ENCODE peak calls at places on chromosomes 11 and 22, in six cellular contexts. I is IMR-90, U is Peyer's patch, N is lower lobe of right lung, M is ovary, Q is cardiac muscle cell. L is an unnamed sample.

GRCh38 chr11:71311928-71312510 is 59.6 kb upstream of the SHANK2 start:
- DNase-seq in I (no peak), M (no peak), N (no peak), U (no peak), Q (no peak), L (no peak)

GRCh38 chr11:19842505-19842904 is 129.9 kb downstream of the NAV2 start:
- DNase-seq in U (no peak), Q (no peak), M (no peak), N (no peak), I (no peak), L (no peak)

GRCh38 chr11:10480760-10481159 is 25.7 kb downstream of the AMPD3 start:
- DNase-seq in Q (no peak), I (no peak), N (no peak), M (no peak), U (no peak), L (no peak)

GRCh38 chr22:41197808-41198585 is 7.1 kb upstream of the L3MBTL2 start:
- DNase-seq in N (peak), Q (no peak), M (no peak), I (no peak), U (peak), L (no peak)

GRCh38 chr11:77522215-77522614 is 48.3 kb upstream of the PAK1 start:
- DNase-seq in I (peak), M (no peak), N (no peak), U (no peak), Q (no peak), L (no peak)

GRCh38 chr22:42648368-42649260 is 578 bp downstream of the CYB5R3 start:
- DNase-seq in U (peak), Q (peak), M (peak), N (peak), I (no peak), L (no peak)

GRCh38 chr11:76892305-76892704 is 31.6 kb downstream of the ACER3 start:
- DNase-seq in M (no peak), N (no peak), Q (no peak), U (no peak), I (no peak), L (no peak)

GRCh38 chr11:93279911-93280347 is 50.6 kb upstream of the DEUP1 start:
- DNase-seq in M (no peak), N (no peak), Q (no peak), U (no peak), I (no peak), L (no peak)

GRCh38 chr11:108793138-108793537 is 128.3 kb downstream of the DDX10 start:
- DNase-seq in I (no peak), U (no peak), N (no peak), M (no peak), Q (no peak), L (no peak)

GRCh38 chr11:39541945-39542351 is 1917.5 kb downstream of the LRRC4C start:
- DNase-seq in M (no peak), I (no peak), U (no peak), N (no peak), Q (no peak), L (no peak)

GRCh38 chr22:47902646-47903180 is 1140.3 kb downstream of the TBC1D22A start:
- DNase-seq in M (no peak), I (no peak), Q (no peak), U (no peak), N (no peak), L (no peak)
- TF ChIP-seq CTCF in M (no peak), I (no peak), Q (no peak), U (no peak), N (no peak), L (no peak)

DNA sequence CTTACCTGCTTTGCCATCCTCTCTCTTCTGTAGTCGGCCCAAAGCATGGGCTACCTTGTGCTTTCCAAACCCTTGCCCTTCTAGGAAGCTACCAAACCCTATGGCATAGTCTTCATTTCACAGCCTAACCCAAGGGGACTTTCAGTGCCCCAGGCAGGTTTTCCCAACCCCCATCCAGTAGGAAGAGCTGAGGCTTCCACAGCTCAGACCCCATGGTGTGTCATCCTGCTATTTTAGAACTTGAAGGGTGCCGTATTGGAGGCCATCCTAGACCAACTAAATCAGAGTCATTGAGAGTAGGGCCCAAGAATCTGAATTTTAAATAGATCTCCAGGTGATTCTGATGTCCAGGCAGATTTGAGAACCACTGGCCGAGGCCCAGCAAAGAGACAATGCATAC is 31.9 kb upstream of the TUB start:
- DNase-seq in U (no peak), M (no peak), N (no peak), I (no peak), Q (no peak), L (no peak)
- H3K4me3 ChIP-seq in U (no peak), M (no peak), N (no peak), I (no peak), Q (no peak), L (no peak)

GRCh38 chr22:28802595-28803087 is 2.3 kb upstream of the XBP1 start:
- DNase-seq in I (no peak), M (no peak), Q (no peak), U (no peak), N (no peak), L (no peak)
- TF ChIP-seq CTCF in I (no peak), M (no peak), Q (no peak), U (peak), N (no peak), L (no peak)

GRCh38 chr22:35837328-35837727 is 119.7 kb downstream of the APOL5 start:
- DNase-seq in M (no peak), I (no peak), U (no peak), N (no peak), Q (no peak), L (no peak)
- H3K4me3 ChIP-seq in M (no peak), I (no peak), U (no peak), N (no peak), Q (peak), L (no peak)

GRCh38 chr22:33402325-33402724 is 344.1 kb upstream of the SYN3 start:
- DNase-seq in N (no peak), Q (no peak), U (no peak), M (no peak), I (no peak), L (no peak)
- TF ChIP-seq CTCF in N (no peak), Q (no peak), U (no peak), M (no peak), I (no peak), L (no peak)

GRCh38 chr11:35917676-35918075 is 26.2 kb upstream of the LDLRAD3 start:
- DNase-seq in U (no peak), N (no peak), I (no peak), Q (no peak), M (no peak), L (no peak)

GRCh38 chr11:35916270-35916669 is 27.6 kb upstream of the LDLRAD3 start:
- DNase-seq in I (no peak), Q (no peak), U (no peak), N (no peak), M (no peak), L (no peak)

GRCh38 chr11:35918716-35919115 is 25.1 kb upstream of the LDLRAD3 start:
- DNase-seq in U (no peak), Q (no peak), M (no peak), N (no peak), I (no peak), L (no peak)

GRCh38 chr11:35923452-35923851 is 20.4 kb upstream of the LDLRAD3 start:
- DNase-seq in N (no peak), Q (peak), M (no peak), I (no peak), U (no peak), L (no peak)

DNA sequence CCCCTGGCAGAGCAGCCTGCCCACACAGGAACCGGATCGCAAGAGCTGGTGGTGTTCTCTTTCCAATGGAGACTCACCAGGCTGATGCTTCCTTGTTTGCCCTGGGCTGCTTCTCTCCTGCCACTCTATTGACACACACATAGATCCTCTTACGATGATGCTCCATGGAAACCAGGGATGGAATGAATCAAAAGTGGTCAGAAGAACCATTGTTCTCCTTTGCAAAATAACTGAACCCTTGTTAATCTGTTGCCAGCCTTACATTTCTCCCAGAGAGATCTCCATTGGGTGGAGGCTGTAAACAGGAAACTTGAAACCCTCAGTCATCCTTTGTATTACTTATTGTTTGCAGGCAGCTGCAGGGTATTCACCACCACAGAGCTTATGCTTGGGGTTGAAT is 24.6 kb upstream of the LDLRAD3 start:
- DNase-seq in N (no peak), I (peak), M (no peak), U (no peak), Q (peak), L (no peak)
- H3K4me3 ChIP-seq in N (no peak), I (no peak), M (no peak), U (no peak), Q (no peak), L (no peak)

GRCh38 chr22:49983148-49984042 is 22.8 kb downstream of the PIM3 start:
- DNase-seq in U (no peak), I (no peak), Q (peak), M (peak), N (peak), L (no peak)
- TF ChIP-seq CTCF in U (peak), I (peak), Q (peak), M (peak), N (peak), L (no peak)

GRCh38 chr11:504994-505344 is 2.1 kb downstream of the RNH1 start:
- DNase-seq in Q (no peak), M (no peak), U (no peak), N (no peak), I (no peak), L (no peak)
- H3K4me3 ChIP-seq in Q (no peak), M (peak), U (no peak), N (peak), I (peak), L (peak)

DNA sequence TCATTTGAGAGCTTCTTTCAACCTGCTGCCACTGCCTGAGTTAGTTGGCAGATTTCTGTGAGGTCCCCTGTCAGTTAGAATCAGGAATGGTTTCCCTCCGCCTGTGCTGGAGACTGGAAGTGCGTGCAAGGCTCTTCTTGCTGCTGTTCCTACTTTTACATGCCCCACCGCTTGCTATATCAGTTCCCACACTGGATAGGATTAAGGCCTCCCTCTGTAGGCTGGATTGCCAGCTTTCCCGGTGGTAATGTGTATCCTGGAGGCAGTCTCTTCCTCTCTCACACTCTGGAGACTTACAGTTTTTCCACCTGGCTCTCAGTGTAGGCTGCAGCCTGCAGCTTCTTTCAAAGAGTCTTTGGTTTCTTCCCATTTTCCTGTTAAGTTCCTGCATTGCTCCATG is 66.5 kb downstream of the ARHGAP42 start:
- DNase-seq in M (no peak), Q (no peak), I (no peak), U (no peak), N (no peak), L (no peak)
- TF ChIP-seq CTCF in M (no peak), Q (no peak), I (no peak), U (no peak), N (no peak), L (no peak)